ENCODE peak calls at places on chromosome 14, in six cellular contexts. F, N, H, R, C and P are unnamed samples.

GRCh38 chr14:71070169-71070568 is 162.9 kb downstream of the PCNX1 start:
- DNase-seq in F (no peak), N (no peak), H (no peak), R (no peak), C (no peak), P (no peak)

GRCh38 chr14:94113490-94113889 is 3.0 kb downstream of the IFI27 start:
- DNase-seq in F (no peak), N (peak), H (peak), R (no peak), C (peak), P (no peak)

GRCh38 chr14:99270491-99271287 is 1.3 kb downstream of the BCL11B start:
- DNase-seq in F (no peak), N (no peak), H (no peak), R (no peak), C (peak), P (peak)

GRCh38 chr14:91032250-91032649 is 28.2 kb downstream of the RPS6KA5 start:
- DNase-seq in F (no peak), N (no peak), H (no peak), R (no peak), C (no peak), P (no peak)

GRCh38 chr14:77848031-77848430 is 48.1 kb downstream of the ADCK1 start:
- DNase-seq in F (no peak), N (no peak), H (no peak), R (no peak), C (no peak), P (no peak)

GRCh38 chr14:52279405-52279804 is 11.9 kb downstream of the PTGDR start:
- DNase-seq in F (peak), N (no peak), H (no peak), R (no peak), C (no peak), P (no peak)

GRCh38 chr14:55877942-55878341 is 240.3 kb upstream of the PELI2 start:
- DNase-seq in F (no peak), N (no peak), H (no peak), R (no peak), C (no peak), P (no peak)

GRCh38 chr14:50830932-50831703 is at the start of gene NIN:
- DNase-seq in F (peak), N (peak), H (peak), R (peak), C (peak), P (peak)

GRCh38 chr14:96252323-96253052 is 3.5 kb upstream of the BDKRB1 start:
- DNase-seq in F (peak), N (no peak), H (no peak), R (no peak), C (no peak), P (no peak)

GRCh38 chr14:79281244-79282199 is 929.8 kb downstream of the DIO2 start:
- DNase-seq in F (no peak), N (no peak), H (no peak), R (no peak), C (no peak), P (no peak)

GRCh38 chr14:63745858-63746425 is 18.1 kb upstream of the SGPP1 start:
- DNase-seq in F (peak), N (no peak), H (no peak), R (peak), C (no peak), P (no peak)

GRCh38 chr14:29521526-29522137 is 406.0 kb downstream of the PRKD1 start:
- DNase-seq in F (peak), N (no peak), H (no peak), R (no peak), C (no peak), P (no peak)

GRCh38 chr14:49940805-49941421 is 48.0 kb downstream of the ARF6 start:
- DNase-seq in F (no peak), N (no peak), H (no peak), R (no peak), C (no peak), P (no peak)

GRCh38 chr14:74647834-74648361 is 35.9 kb upstream of the LTBP2 start:
- DNase-seq in F (no peak), N (no peak), H (peak), R (no peak), C (no peak), P (no peak)

GRCh38 chr14:94938016-94938415 is 168.1 kb upstream of the GSC start:
- DNase-seq in F (no peak), N (no peak), H (no peak), R (no peak), C (no peak), P (no peak)

GRCh38 chr14:103889313-103890051 is 38.8 kb upstream of the TDRD9 start:
- DNase-seq in F (peak), N (peak), H (peak), R (peak), C (peak), P (no peak)

GRCh38 chr14:68719634-68720384 is 73.1 kb downstream of the ZFP36L1 start:
- DNase-seq in F (peak), N (no peak), H (no peak), R (no peak), C (no peak), P (no peak)

GRCh38 chr14:102984336-102985102 is 62.1 kb downstream of the AMN start:
- DNase-seq in F (no peak), N (no peak), H (no peak), R (no peak), C (no peak), P (no peak)

GRCh38 chr14:86055512-86055911 is 525.6 kb downstream of the FLRT2 start:
- DNase-seq in F (no peak), N (no peak), H (no peak), R (no peak), C (no peak), P (no peak)

GRCh38 chr14:75011356-75012097 is 8.8 kb downstream of the EIF2B2 start:
- DNase-seq in F (no peak), N (no peak), H (no peak), R (no peak), C (no peak), P (no peak)

GRCh38 chr14:35390577-35391387 is 13.8 kb downstream of the NFKBIA start:
- DNase-seq in F (peak), N (peak), H (no peak), R (no peak), C (no peak), P (no peak)

GRCh38 chr14:106308839-106309389 is 782.5 kb downstream of the TMEM121 start:
- DNase-seq in F (peak), N (no peak), H (peak), R (peak), C (peak), P (peak)

GRCh38 chr14:104158827-104159798 is 20.7 kb downstream of the KIF26A start:
- DNase-seq in F (peak), N (peak), H (no peak), R (no peak), C (no peak), P (no peak)

GRCh38 chr14:97603201-97603600 is 806.0 kb downstream of the VRK1 start:
- DNase-seq in F (no peak), N (no peak), H (no peak), R (no peak), C (no peak), P (peak)

GRCh38 chr14:99603471-99603933 is 505 bp downstream of the CCDC85C start:
- DNase-seq in F (peak), N (no peak), H (peak), R (no peak), C (peak), P (peak)

GRCh38 chr14:99744199-99744872 is 48.9 kb upstream of the EML1 start:
- DNase-seq in F (no peak), N (no peak), H (no peak), R (no peak), C (no peak), P (no peak)

GRCh38 chr14:100445436-100446088 is 122.4 kb downstream of the SLC25A47 start:
- DNase-seq in F (no peak), N (no peak), H (no peak), R (no peak), C (no peak), P (no peak)

GRCh38 chr14:36605506-36605857 is 23.1 kb upstream of the NKX2-8 start:
- DNase-seq in F (no peak), N (no peak), H (no peak), R (no peak), C (no peak), P (no peak)

GRCh38 chr14:83467811-83468210 is 1934.2 kb upstream of the SEL1L start:
- DNase-seq in F (no peak), N (no peak), H (no peak), R (no peak), C (no peak), P (no peak)

GRCh38 chr14:24312736-24313507 is 1.6 kb downstream of the LTB4R start:
- DNase-seq in F (peak), N (no peak), H (no peak), R (peak), C (peak), P (no peak)

GRCh38 chr14:92586966-92587365 is 73.4 kb downstream of the RIN3 start:
- DNase-seq in F (no peak), N (no peak), H (no peak), R (no peak), C (no peak), P (no peak)
- H3K4me3 ChIP-seq in F (no peak), N (no peak), H (no peak), R (no peak), C (no peak), P (no peak)

DNA sequence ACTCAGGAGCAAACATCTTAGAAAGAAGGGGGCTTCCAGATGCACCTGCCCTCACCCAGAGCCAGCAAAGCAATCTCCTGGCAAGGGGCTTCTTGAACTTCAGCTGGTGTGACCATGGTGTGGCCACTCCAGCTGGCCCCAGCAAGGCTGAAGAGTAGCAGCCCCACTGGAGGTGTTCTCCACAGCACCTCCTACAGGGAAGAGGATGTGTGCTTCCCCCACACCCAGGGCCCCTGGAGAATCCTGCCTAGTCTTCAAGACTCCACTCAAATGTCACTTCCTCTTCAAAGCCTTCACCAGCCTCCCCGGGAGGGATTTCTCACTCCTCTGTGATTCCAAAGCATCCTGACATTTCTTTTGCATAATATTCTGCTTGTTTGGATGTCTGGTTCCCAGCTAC is 8.5 kb downstream of the RAB15 start:
- DNase-seq in F (no peak), N (no peak), H (no peak), R (no peak), C (no peak), P (no peak)
- TF ChIP-seq CTCF in F (peak), N (no peak), H (no peak), R (no peak), C (no peak), P (peak)

GRCh38 chr14:21988413-21988812 is 314.8 kb upstream of the OR4E1 start:
- DNase-seq in F (no peak), N (no peak), H (no peak), R (no peak), C (no peak), P (no peak)
- H3K4me3 ChIP-seq in F (no peak), N (no peak), H (no peak), R (no peak), C (no peak), P (no peak)

GRCh38 chr14:62117010-62117717 is 354.9 kb downstream of the SNAPC1 start:
- DNase-seq in F (peak), N (peak), H (peak), R (peak), C (peak), P (peak)
- TF ChIP-seq CTCF in F (no peak), N (peak), H (peak), R (peak), C (no peak), P (no peak)

GRCh38 chr14:38730420-38730819 is 372.6 kb downstream of the SEC23A start:
- DNase-seq in F (no peak), N (no peak), H (no peak), R (no peak), C (no peak), P (no peak)

GRCh38 chr14:38737657-38738056 is 365.4 kb downstream of the SEC23A start:
- DNase-seq in F (no peak), N (no peak), H (no peak), R (no peak), C (no peak), P (no peak)

GRCh38 chr14:38731962-38732361 is 371.1 kb downstream of the SEC23A start:
- DNase-seq in F (no peak), N (no peak), H (no peak), R (no peak), C (no peak), P (no peak)

DNA sequence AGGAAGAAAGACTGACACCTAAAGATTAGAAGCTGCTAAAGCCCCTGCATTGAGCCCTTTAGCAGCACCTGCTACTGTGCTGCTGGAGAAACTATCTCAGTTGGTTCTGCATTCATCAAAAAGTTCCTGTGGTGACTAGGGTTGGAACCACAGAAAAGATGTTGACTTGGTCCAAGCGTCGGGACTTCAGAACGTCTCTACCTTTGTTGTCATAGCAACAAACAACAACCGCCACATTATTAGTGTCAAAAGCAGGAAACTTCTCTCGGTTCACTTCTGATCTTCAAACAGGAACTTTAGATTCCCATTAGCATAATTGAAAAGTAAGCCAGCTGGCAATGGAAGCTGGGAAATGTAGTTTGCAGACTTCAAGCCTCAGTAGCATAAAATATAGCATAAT is 368.0 kb downstream of the SEC23A start:
- DNase-seq in F (no peak), N (no peak), H (no peak), R (no peak), C (no peak), P (no peak)
- H3K4me3 ChIP-seq in F (no peak), N (no peak), H (no peak), R (no peak), C (no peak), P (no peak)

GRCh38 chr14:62673014-62673727 is 372.1 kb downstream of the KCNH5 start:
- DNase-seq in F (no peak), N (no peak), H (no peak), R (no peak), C (no peak), P (no peak)

GRCh38 chr14:62670526-62670925 is 374.7 kb downstream of the KCNH5 start:
- DNase-seq in F (no peak), N (no peak), H (no peak), R (no peak), C (no peak), P (no peak)

DNA sequence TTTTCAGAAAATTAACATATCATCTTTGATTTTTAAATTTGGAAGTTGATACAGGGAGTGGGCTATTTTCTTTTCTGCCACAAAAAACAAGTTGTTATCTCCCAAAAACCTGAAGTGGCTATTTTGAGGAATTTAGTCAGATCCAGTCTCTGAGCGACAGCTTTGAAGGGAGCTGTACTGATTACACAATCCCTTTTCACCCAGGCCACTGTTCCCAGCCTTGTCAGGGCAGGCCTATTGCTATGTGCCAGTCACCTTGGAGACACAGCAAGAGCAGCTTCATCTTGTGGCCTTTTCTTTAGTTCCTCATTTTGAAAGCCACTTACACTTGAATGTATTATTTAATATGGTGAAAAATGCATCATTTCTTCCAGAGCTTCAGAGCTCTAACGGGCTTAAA is 370.4 kb downstream of the KCNH5 start:
- DNase-seq in F (no peak), N (no peak), H (no peak), R (no peak), C (no peak), P (no peak)
- TF ChIP-seq CTCF in F (no peak), N (no peak), H (no peak), R (no peak), C (no peak), P (no peak)

DNA sequence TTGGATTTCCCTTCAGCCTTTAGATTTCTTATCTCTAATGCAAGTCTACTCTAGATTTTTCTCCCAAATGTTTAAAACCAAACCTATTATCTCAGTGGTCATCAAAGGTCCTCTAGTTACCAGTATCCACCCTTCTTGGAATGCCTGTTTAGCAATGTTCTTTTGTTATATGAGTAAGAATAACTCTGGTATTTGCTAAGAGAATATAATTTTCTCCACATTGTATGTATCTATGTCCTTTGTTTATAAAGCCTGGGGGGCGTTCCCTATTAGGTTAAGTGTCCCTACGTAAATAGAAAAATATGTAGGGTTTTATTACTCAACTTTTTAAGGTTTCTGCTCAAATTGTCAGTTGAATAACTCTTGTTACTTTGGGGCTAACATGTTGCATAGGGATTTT is 27.3 kb downstream of the PPM1A start:
- DNase-seq in F (no peak), N (no peak), H (no peak), R (no peak), C (no peak), P (no peak)
- H3K4me3 ChIP-seq in F (no peak), N (no peak), H (no peak), R (no peak), C (no peak), P (no peak)